ENCODE peak calls at places on chromosomes 11 and 22, in eight cellular contexts. V is neural crest cell; N is A549; R is GM13977; O is CD8-positive, alpha-beta T cell; Q is adrenal gland; Y is cardiac muscle cell; A is body of pancreas. F is an unnamed sample.

GRCh38 chr11:113628912-113629311 is 77.2 kb downstream of the TMPRSS5 start:
- DNase-seq in N (no peak), Q (no peak), Y (no peak), V (no peak), R (no peak), O (no peak), A (peak), F (no peak)

GRCh38 chr22:43263645-43264514 is 76.9 kb upstream of the TTLL12 start:
- DNase-seq in A (peak), V (no peak), Y (no peak), N (no peak), Q (peak), O (peak), R (peak), F (no peak)

GRCh38 chr22:37309221-37310074 is 27.1 kb downstream of the CYTH4 start:
- DNase-seq in Y (no peak), A (no peak), Q (no peak), N (no peak), V (no peak), O (peak), R (peak), F (no peak)

GRCh38 chr11:31236052-31236652 is 133.4 kb downstream of the DCDC1 start:
- DNase-seq in V (no peak), R (no peak), Y (no peak), O (no peak), A (no peak), N (no peak), Q (no peak), F (no peak)

GRCh38 chr11:48001438-48002021 is 21.2 kb downstream of the PTPRJ start:
- DNase-seq in N (peak), Q (no peak), A (peak), R (no peak), V (no peak), O (peak), Y (no peak), F (no peak)

GRCh38 chr22:30249049-30250038 is 2.8 kb upstream of the LIF start:
- DNase-seq in Q (no peak), A (no peak), O (no peak), R (no peak), N (no peak), Y (no peak), V (no peak), F (no peak)

GRCh38 chr11:61923166-61924015 is 6.0 kb upstream of the RAB3IL1 start:
- DNase-seq in Q (peak), O (no peak), A (peak), V (no peak), R (no peak), N (no peak), Y (peak), F (peak)

GRCh38 chr11:124415356-124415923 is 9.2 kb downstream of the OR8B4 start:
- DNase-seq in V (no peak), O (no peak), A (peak), Q (no peak), Y (peak), R (no peak), N (peak), F (no peak)

GRCh38 chr11:17979770-17980371 is 33.0 kb downstream of the SERGEF start:
- DNase-seq in R (peak), N (peak), O (peak), Y (peak), V (peak), A (peak), Q (no peak), F (no peak)

GRCh38 chr11:113384551-113384950 is 3.0 kb upstream of the ANKK1 start:
- DNase-seq in N (no peak), O (no peak), V (no peak), A (no peak), R (no peak), Y (peak), Q (no peak), F (no peak)

GRCh38 chr11:10674440-10674855 is 19.1 kb downstream of the IRAG1 start:
- DNase-seq in Q (no peak), R (no peak), Y (no peak), A (peak), N (no peak), V (no peak), O (no peak), F (no peak)

GRCh38 chr11:125946712-125947418 is 1.0 kb downstream of the VSIG10L2 start:
- DNase-seq in N (no peak), A (no peak), O (no peak), Q (no peak), Y (no peak), V (no peak), R (no peak), F (peak)

GRCh38 chr11:117143390-117143789 is 697 bp upstream of the PAFAH1B2 start:
- DNase-seq in Y (peak), V (no peak), R (peak), O (no peak), N (peak), A (peak), Q (peak), F (no peak)

GRCh38 chr22:47401592-47401898 is 639.1 kb downstream of the TBC1D22A start:
- DNase-seq in O (no peak), Y (no peak), N (no peak), A (no peak), Q (no peak), R (no peak), V (no peak), F (no peak)

GRCh38 chr22:30969532-30970355 is 679 bp downstream of the TUG1 start:
- DNase-seq in Y (no peak), N (peak), V (no peak), Q (peak), O (peak), R (no peak), A (peak), F (peak)

GRCh38 chr11:67261635-67261941 is 4.7 kb upstream of the GRK2 start:
- DNase-seq in Y (no peak), Q (no peak), O (no peak), N (no peak), V (no peak), R (no peak), A (no peak), F (no peak)
- TF ChIP-seq CTCF in Y (peak), Q (no peak), O (no peak), N (peak), V (peak), R (no peak), A (no peak), F (peak)

GRCh38 chr22:19973551-19974183 is 32.0 kb upstream of the TXNRD2 start:
- DNase-seq in O (no peak), Q (no peak), N (no peak), R (no peak), V (no peak), Y (no peak), A (no peak), F (no peak)

GRCh38 chr22:19975707-19976035 is 34.1 kb upstream of the TXNRD2 start:
- DNase-seq in A (no peak), Q (no peak), N (no peak), Y (no peak), V (no peak), O (no peak), R (no peak), F (no peak)

GRCh38 chr22:19972652-19973550 is 31.3 kb upstream of the TXNRD2 start:
- DNase-seq in Y (no peak), R (no peak), O (no peak), A (no peak), V (no peak), N (no peak), Q (no peak), F (no peak)

GRCh38 chr22:19974935-19975706 is 33.5 kb upstream of the TXNRD2 start:
- DNase-seq in V (no peak), A (no peak), O (no peak), Q (no peak), N (no peak), Y (no peak), R (no peak), F (no peak)

DNA sequence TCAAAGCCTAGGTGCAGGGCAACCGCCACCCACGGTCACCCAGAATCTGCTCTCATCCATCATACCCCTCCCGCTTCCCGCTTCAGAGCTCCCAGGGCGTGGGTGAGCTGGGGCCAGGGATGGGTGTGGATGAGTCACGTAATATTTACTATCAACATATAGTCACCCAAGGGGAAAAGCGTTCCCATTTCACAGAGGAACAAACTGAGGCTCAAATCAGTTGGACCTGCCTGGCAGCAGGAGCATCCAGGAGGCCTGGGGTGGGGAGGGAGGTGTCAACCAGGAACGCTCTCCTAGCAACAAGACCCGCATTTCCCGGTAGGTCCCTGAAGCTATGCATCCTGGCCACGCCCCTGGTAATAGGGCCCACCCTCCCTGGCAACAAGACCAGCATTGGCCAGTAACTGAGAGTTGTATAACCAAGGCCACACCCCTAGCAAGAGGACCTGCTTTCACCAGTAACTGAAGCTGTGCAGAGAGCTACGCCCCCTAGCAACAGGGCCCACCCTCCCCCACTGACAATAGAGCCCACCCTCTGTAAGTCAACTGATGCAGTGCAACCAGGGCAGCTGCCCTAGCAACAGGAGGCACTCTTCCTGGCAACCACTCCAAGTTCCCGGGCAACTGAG is 32.7 kb upstream of the TXNRD2 start:
- DNase-seq in N (peak), O (no peak), A (peak), Q (no peak), R (peak), Y (peak), V (peak), F (no peak)
- TF ChIP-seq CTCF in N (no peak), O (no peak), A (no peak), Q (no peak), R (no peak), Y (no peak), V (no peak), F (no peak)

DNA sequence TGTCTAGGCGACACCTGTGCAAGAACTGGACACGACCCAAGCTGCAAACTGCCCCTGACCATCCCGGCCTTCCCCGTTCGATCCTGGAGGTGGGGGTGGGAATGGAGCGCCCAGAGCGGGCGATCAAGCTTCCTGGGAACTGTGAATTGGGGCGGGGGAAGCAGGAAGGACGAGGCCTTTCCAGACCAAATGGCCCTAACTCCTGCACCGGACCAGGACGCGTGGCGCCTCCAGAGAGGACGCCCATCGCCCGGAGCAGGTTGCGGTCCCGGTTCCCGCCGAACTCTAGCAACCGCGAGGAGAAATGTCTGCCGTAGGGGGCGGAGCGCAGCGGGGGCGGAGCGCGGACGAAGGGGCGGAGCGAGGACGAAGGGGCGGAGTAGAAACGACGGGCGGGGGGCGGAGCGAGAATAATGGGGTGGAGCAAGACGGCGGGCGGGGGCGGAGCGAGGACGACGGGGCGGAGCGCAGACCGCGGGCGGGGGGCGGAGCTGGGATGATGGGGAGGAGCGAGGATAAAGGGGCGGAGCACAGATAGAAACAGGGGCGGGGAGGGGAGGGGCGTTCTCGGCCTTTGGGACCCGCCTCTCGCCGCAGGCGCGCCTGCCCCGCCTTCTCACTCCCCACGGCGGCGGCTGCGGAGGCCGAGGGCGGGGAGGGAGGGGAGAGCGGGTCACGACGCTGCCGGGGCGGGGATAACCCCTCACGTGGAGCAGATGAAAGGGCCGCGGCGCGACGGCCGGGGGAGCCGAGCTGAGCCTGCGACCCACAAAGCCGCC is at the start of gene ZNRF3:
- DNase-seq in R (peak), Q (peak), V (peak), N (peak), A (peak), O (peak), Y (peak), F (peak)
- TF ChIP-seq CTCF in R (no peak), Q (no peak), V (no peak), N (no peak), A (no peak), O (no peak), Y (no peak), F (no peak)

DNA sequence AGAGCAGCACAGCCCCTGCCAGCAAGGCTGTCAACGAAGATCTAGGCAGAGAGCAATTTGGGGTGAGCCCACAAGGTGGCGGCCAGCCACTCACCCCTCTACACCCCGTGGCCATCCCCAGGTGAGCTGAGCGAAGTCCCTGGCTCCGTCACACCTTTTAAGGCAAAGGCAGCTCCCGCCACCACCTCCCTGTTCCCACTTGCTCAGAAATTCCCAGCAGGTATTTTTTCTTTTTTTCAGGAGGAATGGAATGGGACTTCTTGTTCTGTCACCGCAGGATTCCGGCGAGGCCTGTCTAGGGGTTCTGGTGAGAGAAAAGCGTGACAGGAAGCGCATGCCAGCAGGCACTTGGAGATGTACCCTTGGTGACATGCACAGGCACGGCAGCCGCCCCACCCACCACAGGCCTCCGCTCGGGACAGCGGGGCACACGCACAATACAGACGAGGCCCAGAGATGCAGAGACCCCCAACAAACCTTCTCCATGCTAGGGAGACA is 10.0 kb downstream of the RPL3 start:
- DNase-seq in Q (peak), N (no peak), O (no peak), Y (no peak), A (no peak), V (no peak), R (no peak), F (no peak)
- TF ChIP-seq CTCF in Q (no peak), N (no peak), O (no peak), Y (peak), A (no peak), V (peak), R (no peak), F (peak)

GRCh38 chr22:38927033-38927789 is 30.2 kb upstream of the APOBEC3A start:
- DNase-seq in Q (peak), Y (peak), V (peak), N (peak), A (peak), O (no peak), R (peak), F (peak)
- TF ChIP-seq CTCF in Q (peak), Y (peak), V (peak), N (peak), A (peak), O (peak), R (peak), F (peak)

DNA sequence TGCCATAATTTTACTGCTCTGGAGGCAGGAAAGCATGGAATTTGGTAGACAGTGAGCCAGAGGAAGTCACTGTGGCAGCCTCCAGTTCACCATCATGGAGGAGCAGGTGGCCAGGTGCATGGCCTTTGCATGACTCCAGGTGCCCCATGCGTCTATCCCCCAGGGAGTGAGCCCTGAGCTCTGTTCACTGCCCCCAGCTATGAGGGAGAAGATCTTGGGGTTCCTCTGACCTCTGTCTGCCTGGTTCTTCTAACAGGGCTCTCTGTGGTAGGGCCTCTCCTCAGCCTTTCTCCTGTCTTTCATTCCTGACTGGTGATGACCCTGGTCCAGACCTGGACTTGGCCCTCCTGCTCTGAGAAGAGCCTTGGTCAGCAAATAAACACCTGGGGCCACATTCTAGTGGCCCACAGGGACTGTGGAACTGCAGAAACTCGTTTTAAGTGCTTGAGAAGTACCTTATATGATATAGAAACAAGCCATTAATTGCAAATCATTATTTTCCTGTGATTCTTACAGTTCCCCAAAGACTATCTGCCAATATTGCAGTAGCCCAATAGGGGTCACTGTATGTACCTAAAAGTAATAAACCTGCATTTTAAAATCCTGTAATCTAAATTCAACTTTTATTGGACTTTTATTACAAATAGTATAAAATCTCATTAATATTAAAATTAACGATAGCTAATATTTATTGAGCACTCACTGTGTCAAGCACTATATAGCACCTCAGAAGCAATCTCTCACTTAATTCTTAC is 120.0 kb upstream of the SYT13 start:
- DNase-seq in Y (no peak), Q (no peak), A (no peak), O (no peak), R (no peak), V (no peak), N (no peak), F (no peak)
- TF ChIP-seq CTCF in Y (peak), Q (peak), A (no peak), O (no peak), R (peak), V (peak), N (peak), F (peak)

F was measured in type B pancreatic cell.